ENCODE peak calls at places on chromosomes 5 and 9, in seven cellular contexts. L, C, N, Q, S, Z and U are unnamed samples. For H3K4me1, the result is how much of the 10 kb centered on the place peaks cover.

GRCh38 chr5:150222906-150223305 is 33.0 kb downstream of the SLC6A7 start:
- DNase-seq in C (no peak), Z (no peak), Q (no peak), L (no peak), S (no peak), N (no peak), U (no peak)

GRCh38 chr9:72354704-72355103 is 10.3 kb downstream of the ZFAND5 start:
- DNase-seq in C (no peak), Z (no peak), Q (no peak), N (no peak), S (no peak), L (no peak), U (no peak)

GRCh38 chr9:119029876-119030275 is 339.4 kb downstream of the BRINP1 start:
- DNase-seq in N (no peak), L (no peak), Z (no peak), S (no peak), C (no peak), Q (no peak), U (no peak)

GRCh38 chr5:128174951-128175350 is 91.4 kb downstream of the SLC12A2 start:
- DNase-seq in L (no peak), N (no peak), C (no peak), S (no peak), Q (peak), Z (no peak), U (no peak)

GRCh38 chr5:133071983-133072531 is 20.2 kb downstream of the HSPA4 start:
- DNase-seq in L (no peak), C (no peak), Z (no peak), S (no peak), N (no peak), Q (no peak), U (no peak)

GRCh38 chr5:126274396-126274795 is 148.8 kb upstream of the GRAMD2B start:
- DNase-seq in Q (no peak), N (no peak), S (no peak), L (peak), Z (no peak), C (no peak), U (no peak)

GRCh38 chr9:70506159-70506558 is 91.7 kb upstream of the KLF9 start:
- DNase-seq in S (no peak), L (no peak), C (no peak), Q (no peak), Z (no peak), N (no peak), U (no peak)

GRCh38 chr5:175596818-175597217 is 61.1 kb upstream of the HRH2 start:
- DNase-seq in Q (no peak), N (no peak), Z (no peak), C (no peak), S (no peak), L (no peak), U (no peak)

GRCh38 chr5:159510282-159510681 is 180.0 kb upstream of the IL12B start:
- DNase-seq in L (peak), N (peak), C (no peak), Z (no peak), S (peak), Q (peak), U (peak)

GRCh38 chr5:68214472-68215207 is 916 bp upstream of the PIK3R1 start:
- DNase-seq in C (no peak), Z (no peak), N (peak), S (peak), L (no peak), Q (no peak), U (peak)

GRCh38 chr5:1011226-1011631 is 2.6 kb downstream of the NKD2 start:
- DNase-seq in C (peak), Z (peak), N (peak), L (peak), S (no peak), Q (no peak), U (peak)

GRCh38 chr5:179257190-179257741 is 88.0 kb downstream of the ADAMTS2 start:
- DNase-seq in Q (no peak), S (no peak), C (no peak), Z (peak), N (no peak), L (no peak), U (no peak)

GRCh38 chr5:179588166-179588565 is 35.3 kb downstream of the HNRNPH1 start:
- DNase-seq in Z (no peak), S (no peak), N (no peak), Q (peak), C (no peak), L (no peak), U (no peak)

GRCh38 chr5:2902742-2903297 is 151.3 kb upstream of the IRX2 start:
- DNase-seq in Q (no peak), L (no peak), S (no peak), Z (no peak), N (no peak), C (no peak), U (no peak)

GRCh38 chr9:70130266-70130665 is 86.6 kb downstream of the MAMDC2 start:
- DNase-seq in Z (no peak), C (no peak), Q (no peak), L (peak), N (no peak), S (no peak), U (peak)

GRCh38 chr5:37696190-37697021 is 143.4 kb downstream of the GDNF start:
- DNase-seq in S (no peak), Z (no peak), L (peak), C (no peak), Q (peak), N (no peak), U (peak)

GRCh38 chr9:135588371-135588770 is 26.8 kb downstream of the PAEP start:
- DNase-seq in S (no peak), N (no peak), Z (no peak), L (no peak), Q (no peak), C (no peak), U (no peak)

GRCh38 chr9:94655739-94656138 is 16.4 kb upstream of the FBP1 start:
- DNase-seq in N (no peak), C (no peak), S (no peak), Q (no peak), L (no peak), Z (no peak), U (no peak)

GRCh38 chr9:94650924-94651323 is 11.6 kb upstream of the FBP1 start:
- DNase-seq in C (no peak), Z (no peak), S (no peak), Q (no peak), L (peak), N (no peak), U (no peak)

GRCh38 chr9:94654165-94654894 is 15.0 kb upstream of the FBP1 start:
- DNase-seq in Q (peak), N (no peak), C (no peak), S (no peak), L (no peak), Z (no peak), U (no peak)

GRCh38 chr9:94656976-94657375 is 17.7 kb upstream of the FBP1 start:
- DNase-seq in Q (no peak), S (no peak), L (no peak), N (no peak), C (no peak), Z (no peak), U (no peak)

DNA sequence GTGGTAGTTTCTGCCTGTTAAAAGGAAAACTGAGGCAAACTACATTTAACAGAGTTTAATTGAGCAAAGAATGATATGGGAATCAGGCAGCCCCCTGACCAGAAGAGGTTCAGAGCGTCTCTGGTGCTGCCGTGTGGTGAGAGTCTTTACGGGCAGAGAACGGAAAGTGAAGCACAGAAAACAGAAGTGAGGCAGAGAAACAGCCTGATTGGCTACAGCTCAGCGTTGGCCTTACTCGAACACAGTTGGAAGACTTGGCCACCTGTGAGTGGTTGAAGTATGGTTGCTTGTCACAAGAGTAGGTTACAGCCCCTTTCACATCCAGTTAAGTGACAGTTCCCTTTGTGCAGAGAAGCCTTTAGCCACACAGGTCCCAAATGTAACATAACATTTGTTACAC is 16.9 kb upstream of the FBP1 start:
- DNase-seq in N (no peak), L (no peak), Q (no peak), Z (no peak), S (no peak), C (peak), U (peak)
- H3K4me3 ChIP-seq in N (no peak), L (no peak), Q (no peak), Z (no peak), S (peak), C (peak), U (no peak)

GRCh38 chr5:135835766-135836165 is 1.3 kb downstream of the SLC25A48 start:
- DNase-seq in Z (no peak), Q (no peak), C (no peak), S (no peak), L (no peak), N (no peak), U (no peak)

GRCh38 chr5:135833521-135833920 is 942 bp upstream of the SLC25A48 start:
- DNase-seq in Q (no peak), S (no peak), N (no peak), Z (no peak), L (no peak), C (no peak), U (no peak)

GRCh38 chr5:135833961-135834638 is 363 bp upstream of the SLC25A48 start:
- DNase-seq in Q (no peak), C (no peak), Z (no peak), L (peak), S (no peak), N (no peak), U (no peak)

GRCh38 chr5:135832941-135833340 is 1.5 kb upstream of the SLC25A48 start:
- DNase-seq in N (no peak), Q (no peak), S (no peak), Z (no peak), L (no peak), C (no peak), U (no peak)

GRCh38 chr5:135834639-135835529 is at the start of gene SLC25A48:
- DNase-seq in S (no peak), Q (peak), L (no peak), N (peak), Z (peak), C (no peak), U (peak)
- TF ChIP-seq CTCF in S (peak), Q (peak), L (peak), N (peak), Z (no peak), C (no peak), U (peak)

GRCh38 chr5:143393516-143393915 is 10.0 kb downstream of the NR3C1 start:
- DNase-seq in L (no peak), N (no peak), C (no peak), S (no peak), Z (no peak), Q (no peak), U (no peak)
- H3K4me1 ChIP-seq in L (under half), N (under half), C (half or more), S (under half), Z (half or more), Q (under half), U (under half)

DNA sequence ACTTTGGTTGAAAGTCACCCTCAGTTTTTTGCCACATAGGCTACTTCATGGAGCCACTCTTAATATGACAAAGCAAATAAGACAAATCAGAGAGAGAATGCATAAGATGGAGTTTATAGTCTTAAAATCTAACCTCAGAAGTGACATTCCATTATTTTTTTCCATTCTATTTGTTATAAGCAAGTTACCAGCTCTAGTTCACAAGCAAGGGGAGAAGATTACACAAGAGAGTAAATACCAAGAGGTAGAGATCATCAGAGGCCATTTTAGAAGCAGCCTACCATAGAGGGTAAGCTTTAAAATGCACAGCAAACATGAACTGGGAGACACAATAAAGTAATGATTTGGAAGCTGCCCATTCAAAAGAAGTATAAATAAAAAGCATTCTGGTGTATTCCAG is 651.3 kb upstream of the MEF2C start:
- DNase-seq in L (no peak), Q (peak), S (no peak), Z (no peak), C (no peak), N (no peak), U (no peak)
- H3K4me3 ChIP-seq in L (no peak), Q (no peak), S (no peak), Z (no peak), C (no peak), N (no peak), U (no peak)

GRCh38 chr5:124797665-124798087 is 51.2 kb upstream of the ZNF608 start:
- DNase-seq in S (no peak), N (no peak), L (no peak), C (no peak), Q (no peak), Z (no peak), U (no peak)
- TF ChIP-seq CTCF in S (no peak), N (no peak), L (no peak), C (no peak), Q (no peak), Z (no peak), U (no peak)

DNA sequence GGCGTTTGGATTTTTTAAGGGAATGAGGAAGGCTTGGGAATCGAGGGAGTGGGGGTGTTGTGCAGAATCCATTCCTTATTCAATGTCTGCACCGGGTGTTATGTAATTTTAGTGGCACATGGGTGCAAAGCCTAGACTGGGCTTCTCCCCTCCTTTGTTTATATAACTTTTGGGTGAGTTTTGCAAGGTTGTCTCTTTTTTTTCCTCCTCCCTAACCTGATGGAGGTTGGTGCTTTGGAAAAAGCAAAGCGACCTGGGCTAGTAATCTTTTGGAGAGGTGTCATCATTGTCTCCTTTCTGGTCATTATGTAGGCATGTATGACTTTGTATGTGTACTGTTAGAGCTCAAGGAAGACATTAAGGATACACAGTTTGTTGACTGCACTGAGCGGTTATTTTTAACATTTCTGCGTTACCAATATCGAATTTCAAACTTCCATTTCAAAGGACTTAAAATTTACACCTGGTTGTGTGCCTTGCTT is 3.1 kb downstream of the SMARCA2 start:
- DNase-seq in Z (no peak), L (no peak), Q (no peak), S (no peak), N (no peak), C (no peak), U (no peak)
- H3K4me1 ChIP-seq in Z (half or more), L (under half), Q (under half), S (under half), N (under half), C (half or more), U (under half)

DNA sequence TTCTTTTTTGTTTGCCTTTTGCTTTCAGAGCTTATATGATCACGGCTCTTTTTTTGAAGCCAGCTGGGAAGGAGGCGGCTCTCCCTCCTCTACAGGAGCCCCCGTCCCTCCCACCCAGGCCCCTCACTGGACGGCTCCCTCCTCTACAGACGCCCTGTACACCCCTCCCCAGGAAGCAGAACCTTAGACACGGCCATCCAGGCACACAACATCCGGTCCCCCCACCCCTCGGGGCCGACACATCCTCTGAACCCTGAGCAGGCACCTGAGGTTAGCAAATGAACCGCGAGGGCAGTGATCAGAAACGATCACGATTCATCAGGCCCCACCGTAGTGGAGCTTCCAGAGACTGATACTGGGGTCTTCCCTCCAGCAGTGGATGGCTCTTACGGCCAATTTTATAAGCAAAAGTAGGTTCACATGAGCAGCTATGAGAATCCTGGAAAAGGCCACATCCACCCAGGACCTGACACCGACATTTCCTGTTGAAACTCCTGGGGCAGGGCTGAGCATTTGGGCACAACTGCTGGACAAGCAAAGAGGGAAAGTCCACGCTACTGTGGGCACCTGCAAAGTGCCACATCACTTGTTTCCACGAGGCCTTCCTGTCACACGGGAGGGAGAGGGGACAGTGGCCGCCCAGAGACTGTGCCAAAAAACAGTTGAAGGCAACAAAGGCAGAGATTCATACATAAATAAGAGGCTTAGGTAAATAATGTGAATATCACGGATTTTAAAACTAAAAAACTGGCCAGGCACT is 78.9 kb downstream of the SEMA4D start:
- DNase-seq in Z (no peak), L (no peak), N (no peak), S (no peak), Q (no peak), C (peak), U (no peak)
- H3K4me3 ChIP-seq in Z (no peak), L (no peak), N (no peak), S (no peak), Q (no peak), C (peak), U (no peak)

GRCh38 chr9:37784640-37785483 is at the start of gene EXOSC3:
- DNase-seq in N (peak), Z (peak), S (peak), L (peak), C (peak), Q (peak), U (peak)
- TF ChIP-seq CTCF in N (no peak), Z (peak), S (no peak), L (no peak), C (no peak), Q (peak), U (no peak)

GRCh38 chr9:38159599-38159998 is 90.6 kb upstream of the SHB start:
- DNase-seq in L (no peak), Z (no peak), N (no peak), S (no peak), Q (no peak), C (no peak), U (no peak)
- H3K4me1 ChIP-seq in L (under half), Z (under half), N (under half), S (under half), Q (under half), C (under half), U (under half)